ENCODE peak calls at places on chromosomes 13 and 19, in four cellular contexts. U is SK-N-SH, K is PC-9, Q is PC-3. W is an unnamed sample.
A peak's percentile ranks its signal among the peaks of the same experiment; 100 is the strongest.

GRCh38 chr13:102100234-102100633 is 301.6 kb downstream of the FGF14 start:
- DNase-seq in U (no peak), K (no peak), Q (no peak), W (no peak)

GRCh38 chr19:44803442-44804428 is 5.2 kb upstream of the BCAM start:
- DNase-seq in U (peak; percentile 12), K (peak; percentile 81), Q (no peak), W (no peak)

GRCh38 chr13:71634605-71635443 is 232.2 kb downstream of the DACH1 start:
- DNase-seq in U (no peak), K (no peak), Q (no peak), W (no peak)

GRCh38 chr13:106322628-106323027 is 212.8 kb downstream of the EFNB2 start:
- DNase-seq in U (no peak), K (no peak), Q (no peak), W (no peak)

GRCh38 chr13:44465318-44465717 is 91.7 kb downstream of the SERP2 start:
- DNase-seq in U (no peak), K (no peak), Q (peak; percentile 38), W (no peak)

GRCh38 chr13:80755925-80756324 is 415.0 kb upstream of the SPRY2 start:
- DNase-seq in U (no peak), K (no peak), Q (no peak), W (no peak)

GRCh38 chr19:34926361-34926684 is 380 bp upstream of the ZNF30 start:
- DNase-seq in U (no peak), K (no peak), Q (no peak), W (no peak)

GRCh38 chr13:57716295-57716694 is 84.8 kb downstream of the PCDH17 start:
- DNase-seq in U (no peak), K (no peak), Q (no peak), W (no peak)

GRCh38 chr19:4722671-4723464 is 774 bp downstream of the DPP9 start:
- DNase-seq in U (no peak), K (no peak), Q (peak; percentile 42), W (peak; percentile 67)

GRCh38 chr13:20136781-20137703 is 23.8 kb downstream of the GJA3 start:
- DNase-seq in U (peak; percentile 75), K (no peak), Q (no peak), W (no peak)

GRCh38 chr13:36129539-36129938 is 1.6 kb downstream of the DCLK1 start:
- DNase-seq in U (no peak), K (no peak), Q (no peak), W (no peak)

GRCh38 chr19:32362318-32362691 is 16.9 kb downstream of the ZNF507 start:
- DNase-seq in U (no peak), K (no peak), Q (no peak), W (no peak)

DNA sequence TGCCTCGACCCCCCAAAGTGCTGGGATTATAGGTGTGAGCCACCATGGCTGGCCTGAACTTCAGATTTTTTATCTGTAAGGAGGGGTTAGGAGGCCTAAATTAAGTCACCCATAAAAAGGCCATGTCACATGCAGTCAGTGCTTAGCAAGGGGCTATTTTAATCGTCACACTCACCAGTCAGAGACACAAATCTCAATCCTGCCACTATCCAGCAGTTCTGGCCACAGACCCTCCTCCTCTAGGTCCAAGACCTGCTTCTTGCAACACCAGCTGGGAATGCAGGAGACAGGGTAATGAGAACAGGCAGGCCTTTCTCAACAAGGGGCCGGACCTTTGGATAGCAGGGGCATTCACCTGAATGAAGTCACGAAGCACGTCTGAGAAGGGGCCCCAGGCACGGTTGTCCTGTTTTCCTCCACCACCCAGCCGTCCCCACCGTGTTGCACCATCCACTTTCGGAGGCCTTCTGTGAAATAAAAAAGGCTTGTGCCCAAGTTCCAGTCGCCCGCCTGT is 1.4 kb downstream of the FBXO27 start:
- DNase-seq in U (no peak), K (no peak), Q (no peak), W (no peak)
- H3K27ac ChIP-seq in U (no peak overlapping the region), K (peak overlapping the region; percentile 76), Q (peak overlapping the region; percentile 21), W (no peak overlapping the region)

DNA sequence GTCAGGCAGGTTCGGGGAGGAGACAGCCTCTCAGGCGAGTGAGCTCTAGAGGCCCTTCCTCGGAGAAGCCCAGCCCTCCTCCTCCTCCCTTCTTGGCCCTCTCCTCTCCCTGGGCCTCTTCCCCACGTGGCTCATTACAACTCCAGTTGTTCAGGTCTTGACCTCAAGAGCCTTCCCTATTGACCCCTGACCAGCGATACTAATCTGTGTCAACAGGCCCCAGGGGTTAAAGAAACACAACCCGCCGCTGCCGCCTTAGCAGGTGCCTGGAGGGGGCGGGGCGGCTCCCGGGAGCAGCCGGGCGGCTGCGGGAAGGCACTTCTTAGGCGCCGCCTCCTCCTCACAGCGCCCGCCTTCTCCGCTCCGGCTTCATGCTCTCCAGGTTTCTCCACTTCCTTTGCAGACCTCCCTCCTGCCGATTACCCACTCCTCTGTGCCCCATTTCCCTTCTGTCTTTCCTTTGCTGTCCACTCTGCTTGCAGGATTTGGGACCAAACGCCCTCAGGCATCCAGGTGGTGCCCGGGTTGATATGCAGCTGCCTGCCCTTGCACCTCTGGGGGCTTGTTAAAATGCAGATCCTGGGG is 51.0 kb downstream of the LYL1 start:
- DNase-seq in U (no peak), K (peak; percentile 85), Q (peak; percentile 84), W (no peak)
- H4K20me1 ChIP-seq in U (no peaks in the 10 kb centered on the region), K (peaks cover 31% of the 10 kb centered on the region), Q (no peaks in the 10 kb centered on the region), W (no peaks in the 10 kb centered on the region)

GRCh38 chr13:33757713-33758112 is 60.2 kb upstream of the RFC3 start:
- DNase-seq in U (no peak), K (no peak), Q (no peak), W (no peak)

GRCh38 chr13:33758113-33758512 is 59.8 kb upstream of the RFC3 start:
- DNase-seq in U (no peak), K (no peak), Q (no peak), W (no peak)

GRCh38 chr13:33764716-33765115 is 53.2 kb upstream of the RFC3 start:
- DNase-seq in U (no peak), K (no peak), Q (peak; percentile 18), W (no peak)

GRCh38 chr13:33763021-33763420 is 54.9 kb upstream of the RFC3 start:
- DNase-seq in U (no peak), K (no peak), Q (no peak), W (no peak)

DNA sequence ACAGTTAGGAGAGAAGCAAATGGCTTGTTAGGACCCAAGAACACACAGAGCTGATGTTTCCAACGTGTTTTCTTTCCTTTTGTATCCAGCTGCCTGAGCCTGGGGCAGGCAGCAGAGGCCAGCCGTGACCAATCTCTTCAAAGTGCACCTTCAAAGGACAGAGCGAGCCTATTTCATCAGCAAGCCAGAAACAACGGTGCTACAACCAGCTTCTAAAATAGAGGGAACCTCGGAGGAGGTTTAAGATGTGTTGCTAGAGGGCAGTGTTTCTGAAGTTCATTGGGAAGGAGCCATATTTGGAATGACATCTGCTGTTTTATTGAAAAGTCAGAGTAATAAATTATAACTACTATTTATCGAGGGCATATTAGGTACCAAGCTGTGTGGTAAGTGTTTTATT is 56.2 kb upstream of the RFC3 start:
- DNase-seq in U (peak; percentile 15), K (no peak), Q (peak; percentile 41), W (peak; percentile 57)
- TF ChIP-seq CTCF in U (peak; percentile 22), K (no peak), Q (peak; percentile 57), W (peak; percentile 66)

DNA sequence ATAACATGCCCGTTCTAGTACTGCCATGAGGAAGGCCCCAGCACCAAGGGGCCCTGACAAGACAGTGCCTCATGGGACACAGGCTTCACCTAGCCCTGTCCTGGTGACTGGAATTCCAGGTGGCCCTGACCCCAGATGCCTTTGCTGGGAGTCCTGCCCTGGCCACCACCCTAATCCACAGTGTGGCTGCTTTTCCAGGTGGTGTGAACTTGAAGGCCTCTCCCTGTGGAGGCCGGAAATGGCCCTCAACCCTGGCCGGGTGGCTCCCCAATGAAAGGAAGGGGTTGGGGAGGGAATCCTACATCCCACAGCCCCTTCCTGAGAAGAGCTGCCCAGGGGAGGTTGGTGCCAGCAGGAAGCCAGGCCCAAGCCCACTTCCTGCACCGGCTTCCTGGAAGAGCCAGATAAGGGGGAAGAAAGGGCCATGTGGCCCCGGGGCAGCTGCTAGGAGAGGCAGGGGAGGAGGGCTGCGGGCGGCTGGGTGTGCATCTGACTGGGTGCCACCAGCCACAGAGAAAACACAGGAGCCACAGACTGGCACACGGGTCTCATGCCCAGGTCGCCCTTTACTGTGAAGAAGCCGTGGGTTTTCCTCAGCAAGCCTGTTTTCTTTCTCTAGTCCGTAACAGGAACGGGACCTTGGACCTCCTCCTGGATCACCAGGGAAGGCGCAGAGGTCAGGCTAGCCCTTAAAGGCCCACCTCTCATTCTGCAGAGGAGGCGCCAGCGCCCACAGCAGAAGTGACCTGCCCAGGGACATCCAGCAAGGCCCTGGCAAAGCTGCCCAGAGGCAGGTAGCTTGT is 4.7 kb downstream of the LSM4 start:
- DNase-seq in U (peak; percentile 85), K (no peak), Q (no peak), W (no peak)
- H3K27ac ChIP-seq in U (peak overlapping the region; percentile 82), K (no peak overlapping the region), Q (no peak overlapping the region), W (no peak overlapping the region)

GRCh38 chr19:57419439-57419838 is 8.5 kb downstream of the ZNF17 start:
- DNase-seq in U (no peak), K (no peak), Q (no peak), W (no peak)
- H4K20me1 ChIP-seq in U (no peaks in the 10 kb centered on the region), K (no peaks in the 10 kb centered on the region), Q (no peaks in the 10 kb centered on the region), W (no peaks in the 10 kb centered on the region)

DNA sequence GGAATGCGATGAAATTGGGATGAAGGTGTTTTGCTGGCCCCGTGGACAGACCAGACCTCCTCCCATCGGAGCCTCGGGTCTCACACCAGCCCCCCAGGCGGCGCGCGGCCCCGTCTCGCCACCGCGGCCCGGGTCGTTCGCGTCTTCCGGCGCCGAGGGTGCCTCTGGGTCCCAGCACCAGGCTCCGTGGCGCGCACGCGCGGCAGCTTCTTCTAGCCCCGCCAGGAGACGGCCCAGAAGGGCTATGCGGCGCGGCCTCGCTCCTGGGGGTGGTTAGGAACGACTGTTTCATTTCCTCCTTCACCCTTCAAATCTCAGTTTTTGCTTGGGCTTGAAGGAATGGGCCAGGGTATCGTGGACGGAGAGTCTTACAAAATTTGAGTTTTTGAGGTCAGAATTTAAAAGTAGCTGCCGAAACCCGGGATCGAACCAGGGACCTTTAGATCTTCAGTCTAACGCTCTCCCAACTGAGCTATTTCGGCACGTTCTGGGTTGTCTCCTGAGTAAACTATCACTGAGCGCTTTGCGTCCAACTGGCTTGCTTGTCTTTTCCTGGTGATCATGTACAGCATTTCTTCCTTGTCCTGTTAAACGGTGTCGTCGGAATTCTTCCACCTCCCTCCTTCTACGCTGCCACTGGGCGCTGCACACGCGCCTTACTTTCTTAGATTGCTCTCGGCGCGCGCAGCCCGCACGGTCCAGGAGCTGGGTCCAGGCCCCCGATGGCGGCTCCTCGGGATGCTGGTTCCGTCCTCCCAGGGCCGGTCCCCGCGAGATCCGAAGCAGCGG is 46.5 kb downstream of the TGDS start:
- DNase-seq in U (peak; percentile 93), K (peak; percentile 90), Q (peak; percentile 92), W (peak; percentile 85)
- TF ChIP-seq CTCF in U (no peak), K (peak; percentile 23), Q (no peak), W (no peak)

DNA sequence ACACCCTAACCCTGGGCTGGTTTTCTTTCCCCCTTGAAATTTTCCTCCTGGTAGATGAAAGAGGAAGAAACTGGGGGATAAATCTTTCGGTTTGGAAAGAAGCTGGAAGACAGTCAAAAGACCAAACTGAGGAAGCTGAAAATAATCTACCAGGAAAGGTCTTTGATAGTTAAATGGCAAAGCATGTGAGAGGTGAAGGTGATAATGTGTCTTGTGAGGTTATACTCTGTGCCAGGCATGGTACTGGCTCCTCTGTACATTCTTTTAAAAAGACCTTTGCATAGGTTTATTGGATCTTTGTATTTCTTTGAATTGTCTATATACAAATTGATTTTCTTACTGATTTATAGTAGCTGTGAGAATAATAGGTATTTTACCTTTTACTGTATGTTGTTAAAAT is 98.6 kb downstream of the FREM2 start:
- DNase-seq in U (no peak), K (no peak), Q (no peak), W (no peak)
- H3K27ac ChIP-seq in U (no peak overlapping the region), K (no peak overlapping the region), Q (no peak overlapping the region), W (no peak overlapping the region)